ENCODE peak calls at places on chromosomes 1 and 21, in seven cellular contexts. F is breast epithelium, E is IMR-90, U is right lobe of liver, Y is tibial nerve, R is stomach, K is K562. D is an unnamed sample. For H3K9me3 and H3K4me1, the result is how much of the 10 kb centered on the place peaks cover.

GRCh38 chr1:41800237-41800902 is 118.4 kb downstream of the HIVEP3 start:
- DNase-seq in Y (no peak), R (no peak), K (no peak), F (no peak), E (no peak), U (no peak), D (peak)

GRCh38 chr1:41400235-41400634 is 39.0 kb downstream of the FOXO6 start:
- DNase-seq in E (no peak), K (no peak), U (no peak), Y (no peak), F (no peak), R (peak), D (no peak)

GRCh38 chr1:186079084-186079684 is 295.9 kb downstream of the TPR start:
- DNase-seq in U (no peak), Y (no peak), K (no peak), E (no peak), R (no peak), F (no peak), D (no peak)

GRCh38 chr21:37917612-37918011 is 1.4 kb upstream of the KCNJ6 start:
- DNase-seq in K (no peak), U (no peak), E (peak), Y (no peak), F (no peak), R (no peak), D (no peak)

GRCh38 chr1:26234644-26235384 is 814 bp downstream of the CEP85 start:
- DNase-seq in E (peak), U (no peak), Y (peak), F (no peak), K (peak), R (no peak), D (no peak)

GRCh38 chr1:105072446-105072845 is 1322.7 kb downstream of the AMY1C start:
- DNase-seq in Y (no peak), E (no peak), R (no peak), U (no peak), K (no peak), F (peak), D (no peak)

GRCh38 chr1:180507826-180508724 is 5.7 kb upstream of the ACBD6 start:
- DNase-seq in Y (no peak), E (peak), U (no peak), R (no peak), F (no peak), K (peak), D (no peak)

GRCh38 chr1:168824418-168824817 is 95.4 kb upstream of the DPT start:
- DNase-seq in E (no peak), R (no peak), F (no peak), Y (no peak), K (no peak), U (no peak), D (no peak)

GRCh38 chr1:228215663-228216116 is 7.8 kb downstream of the OBSCN start:
- DNase-seq in E (no peak), Y (no peak), F (no peak), R (no peak), K (no peak), U (no peak), D (no peak)

GRCh38 chr1:23168079-23168461 is 586 bp downstream of the LUZP1 start:
- DNase-seq in K (no peak), F (no peak), Y (no peak), R (no peak), E (no peak), U (peak), D (peak)

GRCh38 chr1:4528590-4528989 is 125.8 kb upstream of the AJAP1 start:
- DNase-seq in Y (no peak), F (no peak), U (no peak), K (no peak), E (no peak), R (no peak), D (no peak)

GRCh38 chr1:18901952-18902522 is 318 bp downstream of the ALDH4A1 start:
- DNase-seq in Y (no peak), K (no peak), U (no peak), F (no peak), R (no peak), E (no peak), D (peak)

GRCh38 chr1:36948147-36948546 is 86.2 kb downstream of the GRIK3 start:
- DNase-seq in R (no peak), K (no peak), F (no peak), U (no peak), Y (no peak), E (no peak), D (no peak)

GRCh38 chr21:37878946-37879660 is 37.2 kb downstream of the KCNJ6 start:
- DNase-seq in Y (no peak), E (peak), R (no peak), F (no peak), K (peak), U (no peak), D (no peak)

GRCh38 chr1:42838482-42839190 is 7.8 kb upstream of the ZNF691 start:
- DNase-seq in E (no peak), Y (no peak), R (no peak), F (no peak), U (no peak), K (no peak), D (no peak)

GRCh38 chr1:105793541-105794146 is 1262.8 kb upstream of the PRMT6 start:
- DNase-seq in E (no peak), Y (no peak), U (peak), K (peak), F (no peak), R (peak), D (peak)

GRCh38 chr1:15543589-15544568 is 17.2 kb downstream of the DNAJC16 start:
- DNase-seq in R (no peak), F (no peak), K (peak), E (peak), Y (no peak), U (no peak), D (no peak)

GRCh38 chr21:42162831-42163510 is 56.0 kb upstream of the ABCG1 start:
- DNase-seq in Y (no peak), F (no peak), U (no peak), R (no peak), K (no peak), E (no peak), D (no peak)

GRCh38 chr1:212491454-212491853 is 58.7 kb downstream of the NENF start:
- DNase-seq in K (no peak), E (no peak), U (no peak), F (no peak), Y (peak), R (no peak), D (no peak)

GRCh38 chr1:35857830-35858229 is 25.2 kb upstream of the AGO1 start:
- DNase-seq in R (no peak), K (no peak), Y (no peak), E (peak), U (no peak), F (no peak), D (peak)

GRCh38 chr21:29295066-29295650 is 3.6 kb upstream of the BACH1 start:
- DNase-seq in U (no peak), Y (no peak), F (no peak), K (no peak), R (no peak), E (no peak), D (no peak)

GRCh38 chr1:109395602-109396512 is 1.9 kb downstream of the SORT1 start:
- DNase-seq in R (no peak), F (no peak), K (no peak), E (peak), U (no peak), Y (no peak), D (no peak)

GRCh38 chr1:150566589-150567340 is 12.6 kb downstream of the MCL1 start:
- DNase-seq in U (no peak), Y (no peak), E (no peak), F (no peak), R (no peak), K (no peak), D (no peak)

GRCh38 chr1:227321035-227321434 is 2.7 kb upstream of the CDC42BPA start:
- DNase-seq in R (no peak), U (no peak), F (no peak), E (no peak), Y (no peak), K (no peak), D (no peak)

GRCh38 chr1:32273389-32274208 is 18.3 kb upstream of the HDAC1 start:
- DNase-seq in R (peak), Y (no peak), U (no peak), K (peak), E (peak), F (no peak), D (no peak)

DNA sequence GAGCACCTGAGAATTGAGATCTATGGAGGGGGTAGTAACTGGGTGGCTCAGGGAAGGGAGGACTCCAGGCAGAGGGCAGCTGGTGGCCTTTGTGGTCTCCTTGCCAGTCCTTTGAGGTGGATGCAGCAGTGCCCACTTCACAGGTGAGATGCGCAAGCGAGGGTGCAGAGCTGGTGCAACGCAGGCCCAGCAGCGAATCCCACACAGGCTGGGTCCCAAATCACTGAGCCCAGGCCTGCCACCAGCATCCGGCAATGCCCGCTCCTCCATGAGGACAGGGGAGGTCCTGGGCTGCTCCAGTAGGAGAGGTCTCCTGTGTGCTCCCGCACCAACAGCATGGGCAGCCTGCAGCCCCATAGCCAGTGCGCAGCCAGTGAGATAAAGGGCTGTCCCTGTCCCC is 318.0 kb downstream of the PCP4 start:
- DNase-seq in U (no peak), K (no peak), F (no peak), R (no peak), E (no peak), Y (no peak), D (no peak)
- H3K9me3 ChIP-seq in U (under half), K (under half), F (under half), R (under half), E (half or more), Y (under half), D (under half)

GRCh38 chr1:233424727-233425222 is 97.3 kb downstream of the MAP3K21 start:
- DNase-seq in Y (no peak), U (no peak), F (no peak), R (no peak), K (no peak), E (no peak), D (no peak)

GRCh38 chr1:233421293-233421692 is 93.8 kb downstream of the MAP3K21 start:
- DNase-seq in E (no peak), U (no peak), Y (no peak), F (no peak), K (no peak), R (no peak), D (no peak)
- H3K4me1 ChIP-seq in E (under half), U (under half), Y (under half), F (under half), K (under half), R (under half), D (under half)

DNA sequence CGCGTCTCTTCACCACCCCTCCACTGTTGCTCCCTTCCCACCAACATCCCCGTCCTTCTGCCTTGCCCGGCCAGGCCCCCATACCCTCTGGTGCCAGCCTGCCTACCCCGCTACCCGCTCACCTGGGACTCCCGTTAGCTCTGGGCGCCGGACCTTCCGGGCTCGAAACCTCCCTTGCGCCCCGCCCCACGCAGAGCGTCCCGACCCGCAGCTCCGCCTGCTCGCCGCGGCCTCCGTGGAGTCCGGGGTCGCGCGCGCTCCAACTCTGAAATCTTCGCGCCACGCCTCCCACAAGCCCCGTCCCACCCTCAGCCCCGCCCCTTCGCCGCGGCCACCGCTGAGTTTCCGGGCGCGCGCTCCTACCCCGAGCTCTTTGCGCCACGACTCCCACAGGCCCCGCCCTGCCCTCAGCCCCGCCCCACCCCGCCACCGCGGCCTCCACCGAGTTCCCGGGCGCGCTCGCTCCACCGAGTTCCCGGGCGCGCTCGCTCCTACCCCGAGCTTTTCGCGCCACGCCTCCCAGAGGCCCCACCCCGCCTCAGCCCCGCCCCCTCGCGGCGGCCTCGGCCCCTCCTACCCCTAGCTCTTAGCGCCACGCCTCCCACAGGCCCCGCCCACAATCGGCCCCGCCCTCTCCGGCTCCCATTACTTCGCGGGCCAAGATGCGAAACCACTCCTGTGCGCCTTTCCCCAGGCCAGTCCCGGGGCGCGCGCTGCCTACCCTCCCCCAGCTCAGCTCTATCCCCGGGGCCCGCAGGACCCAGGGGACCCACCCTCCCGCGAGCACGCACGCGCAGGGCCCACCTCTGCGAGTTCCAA is at the start of gene IFT25:
- DNase-seq in U (peak), K (peak), E (peak), F (peak), Y (peak), R (peak), D (peak)
- TF ChIP-seq POLR2A in U (peak), K (peak), E (peak), F (peak), Y (peak), R (no peak), D (peak)

DNA sequence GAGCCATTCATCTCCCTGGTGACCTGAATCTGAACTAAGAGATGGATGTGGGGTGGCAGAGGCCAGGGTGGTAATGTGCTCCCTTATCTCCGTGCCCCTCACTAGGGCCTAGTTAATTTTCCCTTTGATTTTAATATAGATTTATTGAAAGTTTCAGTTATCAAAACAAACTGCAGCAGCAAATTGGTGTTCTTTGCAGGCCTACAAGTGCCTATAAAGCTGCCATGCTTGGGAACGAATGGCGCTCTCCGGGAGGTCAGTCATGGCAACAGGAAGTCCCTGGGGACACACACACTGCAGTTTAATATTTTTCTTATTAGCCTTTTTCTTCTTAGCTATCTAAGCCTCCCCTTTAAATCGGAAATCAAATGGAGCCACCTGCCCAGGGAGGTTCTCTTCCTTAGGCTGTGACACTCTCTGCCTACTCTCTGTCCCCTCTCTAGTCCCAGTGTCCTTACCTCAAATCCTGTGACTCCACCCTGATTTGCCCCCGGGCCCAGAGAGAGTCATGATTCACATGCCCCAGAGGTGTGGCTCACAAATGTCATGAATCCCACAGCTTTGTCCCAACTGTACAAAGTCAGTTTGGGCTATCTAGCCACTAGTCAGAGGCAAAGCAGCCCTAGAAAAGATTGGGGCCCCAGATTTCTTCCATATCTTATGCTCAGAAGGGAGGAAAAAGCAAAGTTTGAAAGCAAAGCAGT is 4.3 kb upstream of the ERI3 start:
- DNase-seq in U (no peak), Y (no peak), R (no peak), F (no peak), E (no peak), K (no peak), D (no peak)
- H3K9me3 ChIP-seq in U (under half), Y (under half), R (under half), F (under half), E (under half), K (under half), D (under half)

DNA sequence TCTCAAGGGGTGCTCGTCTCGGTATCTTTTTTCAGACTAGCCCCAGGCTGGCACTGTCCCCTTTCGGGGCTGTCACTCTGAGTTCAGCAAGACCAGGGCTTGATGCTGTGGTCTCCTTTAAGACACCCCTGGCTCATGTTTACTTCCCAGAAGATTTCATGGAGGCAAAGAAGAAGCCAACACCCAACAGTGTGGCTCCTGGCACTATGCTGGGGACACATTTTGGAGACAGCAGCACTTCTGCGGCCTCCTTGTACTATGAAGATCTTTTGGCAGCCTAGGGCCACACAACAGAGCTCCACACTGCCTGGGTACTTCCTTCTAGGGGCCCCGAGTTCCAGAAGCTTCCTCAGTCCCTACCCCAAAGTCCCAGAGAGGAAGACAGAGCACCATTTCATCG is 24.6 kb downstream of the ECE1 start:
- DNase-seq in F (no peak), E (no peak), U (no peak), Y (no peak), R (no peak), K (no peak), D (no peak)
- H3K4me1 ChIP-seq in F (under half), E (under half), U (under half), Y (half or more), R (half or more), K (half or more), D (half or more)

GRCh38 chr1:216542263-216542662 is 119.0 kb upstream of the USH2A start:
- DNase-seq in R (no peak), K (no peak), U (no peak), Y (no peak), E (peak), F (no peak), D (no peak)
- TF ChIP-seq POLR2A in R (no peak), K (no peak), U (no peak), Y (no peak), E (no peak), F (no peak), D (no peak)

GRCh38 chr1:248589334-248589733 is 8.2 kb downstream of the OR2T10 start:
- DNase-seq in U (no peak), E (no peak), F (no peak), R (no peak), Y (no peak), K (no peak), D (no peak)

GRCh38 chr1:248590055-248590454 is 7.4 kb downstream of the OR2T10 start:
- DNase-seq in U (no peak), Y (no peak), E (no peak), R (no peak), F (no peak), K (no peak), D (peak)

GRCh38 chr1:248596615-248597014 is 885 bp downstream of the OR2T10 start:
- DNase-seq in F (no peak), Y (no peak), E (no peak), K (peak), U (no peak), R (no peak), D (no peak)

GRCh38 chr1:248592655-248593054 is 4.8 kb downstream of the OR2T10 start:
- DNase-seq in Y (no peak), R (no peak), F (no peak), E (no peak), U (no peak), K (no peak), D (no peak)

DNA sequence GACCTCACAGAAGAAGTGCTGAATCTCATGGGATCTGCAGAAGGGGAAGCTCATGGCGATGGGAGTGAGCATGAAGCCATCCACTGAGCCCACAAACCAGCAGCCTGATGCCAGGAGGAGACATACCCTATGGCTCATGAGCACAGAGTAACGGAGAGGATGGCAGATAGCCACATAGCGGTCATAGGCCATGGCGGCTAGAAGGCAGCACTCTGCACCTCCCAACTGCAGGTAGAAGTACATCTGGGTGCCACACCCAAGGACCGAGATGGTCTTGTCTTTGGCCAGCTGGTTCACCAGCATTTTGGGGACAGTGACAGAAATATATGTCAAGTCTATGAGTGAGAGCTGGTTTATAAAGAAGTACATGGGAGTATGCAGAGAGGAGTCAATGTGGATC is 4.3 kb downstream of the OR2T10 start:
- DNase-seq in E (no peak), U (no peak), F (no peak), R (no peak), Y (no peak), K (no peak), D (no peak)
- H3K9me3 ChIP-seq in E (under half), U (under half), F (under half), R (under half), Y (under half), K (under half), D (under half)